ENCODE peak calls at places on chromosomes 13 and 19, in four cellular contexts. A, B, D and C are unnamed samples.

GRCh38 chr19:18062043-18062442 is 24.7 kb downstream of the IL12RB1 start:
- DNase-seq in B (no peak), A (no peak), D (no peak), C (no peak)

GRCh38 chr19:12884202-12884601 is 2.8 kb downstream of the KLF1 start:
- DNase-seq in A (no peak), D (no peak), B (no peak), C (no peak)

GRCh38 chr19:11451942-11452813 is 16.7 kb downstream of the PRKCSH start:
- DNase-seq in D (no peak), A (no peak), B (no peak), C (no peak)

GRCh38 chr13:30805603-30806011 is 70.3 kb downstream of the ALOX5AP start:
- DNase-seq in D (peak), B (no peak), A (no peak), C (peak)

GRCh38 chr19:15684828-15685227 is 11.9 kb downstream of the CYP4F12 start:
- DNase-seq in B (no peak), D (no peak), A (no peak), C (no peak)

GRCh38 chr13:29859971-29860370 is 9.6 kb upstream of the UBL3 start:
- DNase-seq in A (no peak), B (no peak), D (no peak), C (no peak)

GRCh38 chr13:107301724-107302374 is 733.9 kb upstream of the ARGLU1 start:
- DNase-seq in A (no peak), D (no peak), B (no peak), C (no peak)

GRCh38 chr19:50432658-50433057 is at the start of gene MYBPC2:
- DNase-seq in A (no peak), D (no peak), B (no peak), C (no peak)

GRCh38 chr19:57078802-57079201 is 41.0 kb upstream of the USP29 start:
- DNase-seq in A (no peak), D (no peak), B (no peak), C (no peak)

GRCh38 chr19:50162988-50163387 is at the start of gene IZUMO2:
- DNase-seq in A (no peak), D (no peak), B (no peak), C (no peak)

GRCh38 chr13:112204881-112205327 is 138.0 kb downstream of the SOX1 start:
- DNase-seq in D (peak), A (no peak), B (peak), C (no peak)

GRCh38 chr19:6273701-6274601 is 5.8 kb downstream of the MLLT1 start:
- DNase-seq in B (peak), D (no peak), A (no peak), C (no peak)

GRCh38 chr13:26759156-26759906 is 1.3 kb downstream of the GPR12 start:
- DNase-seq in D (no peak), B (no peak), A (no peak), C (no peak)

GRCh38 chr13:37392389-37392788 is 206.2 kb downstream of the POSTN start:
- DNase-seq in B (no peak), A (no peak), D (no peak), C (no peak)

GRCh38 chr19:44640518-44640917 is 3.2 kb upstream of the PVR start:
- DNase-seq in A (no peak), B (no peak), D (no peak), C (no peak)

GRCh38 chr19:45305421-45305820 is 17.3 kb downstream of the CKM start:
- DNase-seq in B (no peak), A (no peak), D (no peak), C (no peak)

GRCh38 chr19:54029930-54030490 is 33.7 kb downstream of the VSTM1 start:
- DNase-seq in D (peak), A (no peak), B (peak), C (peak)

GRCh38 chr13:80141114-80141849 is 199.6 kb downstream of the SPRY2 start:
- DNase-seq in A (no peak), B (peak), D (no peak), C (peak)

GRCh38 chr19:28715157-28715556 is 497.8 kb downstream of the UQCRFS1 start:
- DNase-seq in A (no peak), D (no peak), B (no peak), C (no peak)

GRCh38 chr13:40477623-40478608 is 188.5 kb downstream of the FOXO1 start:
- DNase-seq in A (no peak), B (peak), D (no peak), C (no peak)

GRCh38 chr13:40376867-40377266 is 289.6 kb downstream of the FOXO1 start:
- DNase-seq in D (no peak), A (no peak), B (no peak), C (no peak)

GRCh38 chr13:111045170-111045569 is 69.9 kb upstream of the ARHGEF7 start:
- DNase-seq in B (no peak), A (no peak), D (no peak), C (no peak)

GRCh38 chr13:30133554-30133912 is 173.8 kb downstream of the KATNAL1 start:
- DNase-seq in B (no peak), D (no peak), A (no peak), C (no peak)

GRCh38 chr13:20869540-20869939 is 33.0 kb downstream of the XPO4 start:
- DNase-seq in B (no peak), D (no peak), A (no peak), C (no peak)

GRCh38 chr19:17872251-17873001 is 681 bp downstream of the SLC5A5 start:
- DNase-seq in B (no peak), A (no peak), D (no peak), C (no peak)

GRCh38 chr19:10299545-10300458 is 9.8 kb downstream of the ZGLP1 start:
- DNase-seq in B (no peak), D (no peak), A (no peak), C (no peak)

GRCh38 chr13:41496420-41497234 is 39.3 kb downstream of the RGCC start:
- DNase-seq in B (no peak), D (no peak), A (no peak), C (no peak)

GRCh38 chr19:497861-498590 is 1.7 kb downstream of the MADCAM1 start:
- DNase-seq in A (no peak), D (no peak), B (no peak), C (no peak)

GRCh38 chr13:32041429-32041828 is 9.9 kb downstream of the FRY start:
- DNase-seq in D (no peak), B (no peak), A (peak), C (no peak)

GRCh38 chr13:76293751-76294150 is 592.5 kb downstream of the KCTD12 start:
- DNase-seq in A (no peak), D (no peak), B (no peak), C (no peak)

GRCh38 chr19:47047931-47048399 is 459 bp downstream of the TMEM160 start:
- DNase-seq in B (peak), A (peak), D (peak), C (peak)

GRCh38 chr13:98548230-98548629 is 28.7 kb downstream of the STK24 start:
- DNase-seq in B (no peak), A (no peak), D (no peak), C (no peak)

GRCh38 chr19:12790628-12791344 is 500 bp upstream of the JUNB start:
- DNase-seq in B (no peak), D (no peak), A (no peak), C (no peak)

GRCh38 chr13:68056816-68057710 is 826.9 kb upstream of the PCDH9 start:
- DNase-seq in A (no peak), B (no peak), D (no peak), C (no peak)

GRCh38 chr19:48818234-48818823 is 7.5 kb upstream of the BCAT2 start:
- DNase-seq in B (no peak), A (no peak), D (no peak), C (no peak)

GRCh38 chr19:46369817-46370216 is 22.9 kb downstream of the PPP5C start:
- DNase-seq in A (no peak), B (no peak), D (no peak), C (no peak)

GRCh38 chr19:16886305-16886880 is 2.4 kb upstream of the F2RL3 start:
- DNase-seq in B (peak), A (no peak), D (no peak), C (no peak)

GRCh38 chr19:4399871-4400768 is at the start of gene SH3GL1:
- DNase-seq in A (peak), D (peak), B (peak), C (peak)

GRCh38 chr19:41159861-41160260 is 33.2 kb upstream of the CYP2S1 start:
- DNase-seq in A (no peak), D (no peak), B (no peak), C (no peak)

GRCh38 chr19:41154060-41154459 is 39.0 kb upstream of the CYP2S1 start:
- DNase-seq in A (no peak), B (no peak), D (no peak), C (no peak)

GRCh38 chr19:41161903-41162302 is 31.1 kb upstream of the CYP2S1 start:
- DNase-seq in B (no peak), D (no peak), A (no peak), C (no peak)

DNA sequence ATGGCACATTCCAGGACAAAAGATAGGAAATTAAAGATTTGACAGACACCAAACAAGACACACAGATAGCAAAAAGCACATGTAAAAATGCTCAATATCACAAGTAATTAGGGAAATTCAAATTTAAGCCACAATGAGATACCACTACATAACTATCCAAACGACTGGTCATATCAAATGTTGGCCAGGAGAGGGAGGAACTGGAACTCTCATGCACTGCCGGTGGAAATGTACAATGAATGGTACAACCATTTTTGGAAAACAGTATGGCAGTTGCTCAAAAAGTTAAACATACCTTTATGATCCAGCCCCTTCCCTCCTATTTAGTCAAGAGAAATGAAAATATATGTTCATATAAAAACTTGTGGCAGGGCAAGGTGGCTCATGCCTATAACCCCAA is 36.8 kb upstream of the CYP2S1 start:
- DNase-seq in B (no peak), D (no peak), A (no peak), C (no peak)
- TF ChIP-seq CTCF in B (no peak), D (peak), A (no peak), C (no peak)

DNA sequence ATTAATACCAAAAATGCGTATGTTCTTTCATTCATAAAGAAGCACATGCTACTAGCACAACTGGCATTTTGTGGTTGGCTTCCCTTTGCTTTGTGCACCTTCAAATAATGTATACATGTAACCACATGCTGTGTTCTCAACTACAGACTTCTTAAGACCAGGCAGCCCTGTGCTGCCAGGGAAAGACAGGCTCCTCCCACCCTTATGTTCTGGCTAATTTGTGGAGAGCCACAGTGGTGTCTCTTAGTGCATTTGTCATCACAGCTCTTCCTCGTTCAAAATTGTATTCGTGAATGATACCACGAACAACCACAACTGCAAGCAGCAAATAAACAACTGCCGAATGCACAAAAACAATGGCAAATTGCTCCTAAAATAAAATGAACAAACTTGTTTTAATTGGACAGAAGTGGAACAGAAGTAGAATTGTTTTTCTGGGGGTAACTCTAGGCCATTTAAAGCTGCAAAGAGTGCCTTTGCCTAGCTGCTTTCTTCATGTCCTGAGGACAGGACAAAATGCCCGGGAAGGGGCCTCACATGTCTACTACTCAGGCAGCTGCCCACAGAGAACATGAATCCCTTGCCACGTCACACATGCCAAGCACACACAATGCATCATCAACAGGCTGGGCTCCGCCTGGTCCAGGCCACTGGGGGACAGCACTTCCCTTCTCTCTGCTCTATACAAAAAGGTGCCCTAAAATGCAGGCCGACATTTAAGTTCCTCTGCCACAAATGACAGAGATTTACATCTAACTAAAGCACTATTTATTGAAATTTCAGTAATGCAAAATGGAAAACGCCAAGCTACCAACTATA is 21.7 kb downstream of the IRS2 start:
- DNase-seq in D (no peak), A (no peak), B (no peak), C (no peak)
- TF ChIP-seq CTCF in D (no peak), A (peak), B (no peak), C (no peak)

DNA sequence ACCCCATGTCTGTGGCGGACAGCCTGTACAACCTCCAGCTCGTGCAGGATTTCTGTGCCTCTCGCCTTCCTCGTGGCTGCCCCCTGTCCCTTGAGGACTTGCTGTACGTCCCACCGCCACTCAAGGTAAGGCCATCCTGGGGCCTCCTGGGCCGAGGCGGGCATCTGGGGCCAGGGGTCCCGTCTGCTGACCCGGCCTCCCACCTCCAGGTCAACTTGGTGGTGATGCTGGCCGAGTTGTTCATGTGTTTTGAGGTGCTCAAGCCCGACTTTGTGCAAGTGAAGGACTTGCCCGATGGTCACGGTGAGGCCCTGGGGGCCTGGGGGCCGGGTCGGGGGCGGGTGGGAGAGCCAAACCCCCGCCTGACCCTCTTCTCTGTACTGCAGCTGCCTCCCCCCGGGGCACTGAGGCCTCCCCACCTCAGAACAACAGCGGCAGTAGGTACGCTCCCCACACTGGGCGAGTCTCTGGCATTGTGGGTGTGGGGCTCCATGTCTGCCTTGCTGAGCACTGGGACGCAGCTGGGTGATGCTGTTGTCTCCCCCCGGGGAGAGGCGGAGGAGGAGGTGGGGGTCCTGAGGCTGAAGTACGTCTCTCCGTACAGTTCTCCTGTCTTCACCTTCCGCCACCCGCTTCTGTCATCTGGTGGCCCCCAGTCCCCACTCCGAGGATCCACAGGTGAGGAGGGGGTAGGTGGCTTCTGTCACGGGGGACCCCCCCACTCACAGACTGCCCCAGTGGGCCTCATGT is 15.0 kb downstream of the CAMSAP3 start:
- DNase-seq in D (no peak), B (no peak), A (no peak), C (no peak)
- TF ChIP-seq CTCF in D (no peak), B (no peak), A (no peak), C (no peak)

DNA sequence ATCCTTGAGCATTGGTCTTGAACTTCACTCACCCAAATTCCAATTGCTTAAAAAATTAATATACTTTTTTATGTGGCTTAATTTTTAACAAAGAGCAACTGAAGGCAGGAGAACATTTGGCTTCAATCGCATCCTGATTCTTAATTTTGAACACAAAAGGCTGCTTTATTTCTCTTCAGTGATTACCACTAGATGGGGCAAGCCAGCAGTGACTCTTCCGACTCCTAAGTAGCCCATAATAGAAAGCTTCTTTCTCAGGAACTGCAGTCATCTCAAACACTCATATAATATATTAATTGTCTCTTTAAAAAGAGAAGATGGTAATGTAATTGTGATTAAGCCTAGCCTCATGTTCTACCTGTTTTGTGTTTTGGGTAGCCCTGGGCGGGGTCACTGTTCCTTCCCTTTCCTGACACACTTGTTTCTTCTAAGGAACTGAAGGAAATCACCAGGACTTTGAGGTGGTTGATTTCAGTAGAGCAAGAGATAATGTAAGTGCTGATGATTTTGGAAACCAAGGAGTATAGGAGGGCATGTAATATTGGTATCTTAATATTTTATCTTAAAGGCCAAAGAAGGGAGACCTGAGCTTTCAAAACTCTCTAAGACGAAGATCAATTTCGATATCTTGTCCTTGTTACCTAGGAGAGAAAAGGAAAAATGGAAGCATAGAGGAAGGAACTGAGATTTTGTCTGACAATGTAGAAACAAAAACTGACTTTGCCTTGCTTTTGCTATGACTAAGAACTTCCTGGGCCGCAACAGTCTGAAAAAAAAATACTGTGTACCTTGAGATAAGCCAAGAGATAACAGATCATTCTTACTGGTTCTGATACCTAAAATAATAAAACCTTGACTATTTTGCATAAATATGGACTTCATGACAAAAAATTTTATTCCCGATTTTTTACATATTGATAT is 73.1 kb downstream of the TNFSF13B start:
- DNase-seq in D (no peak), A (no peak), B (no peak), C (no peak)
- TF ChIP-seq CTCF in D (peak), A (peak), B (peak), C (peak)

DNA sequence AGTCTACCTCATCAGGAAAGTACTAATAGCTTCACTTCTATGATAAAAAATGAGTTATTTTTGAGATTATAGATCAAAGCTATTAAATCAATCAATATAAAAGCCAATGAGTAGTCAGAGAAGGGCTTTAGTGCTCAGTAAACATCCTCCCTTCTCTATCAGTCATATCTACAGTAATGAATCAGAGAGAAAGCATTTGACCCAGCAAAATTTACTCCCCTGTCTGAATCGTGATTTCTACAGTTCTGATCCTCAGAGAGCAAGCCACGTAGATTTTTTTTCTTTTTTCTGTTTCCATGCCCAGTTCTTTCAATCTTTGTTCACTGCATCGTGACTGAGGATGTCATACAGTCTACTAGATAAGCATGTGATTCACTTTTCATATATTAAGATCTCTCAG is 16.2 kb upstream of the MBNL2 start:
- DNase-seq in A (no peak), D (no peak), B (no peak), C (no peak)
- TF ChIP-seq CTCF in A (no peak), D (no peak), B (no peak), C (no peak)

DNA sequence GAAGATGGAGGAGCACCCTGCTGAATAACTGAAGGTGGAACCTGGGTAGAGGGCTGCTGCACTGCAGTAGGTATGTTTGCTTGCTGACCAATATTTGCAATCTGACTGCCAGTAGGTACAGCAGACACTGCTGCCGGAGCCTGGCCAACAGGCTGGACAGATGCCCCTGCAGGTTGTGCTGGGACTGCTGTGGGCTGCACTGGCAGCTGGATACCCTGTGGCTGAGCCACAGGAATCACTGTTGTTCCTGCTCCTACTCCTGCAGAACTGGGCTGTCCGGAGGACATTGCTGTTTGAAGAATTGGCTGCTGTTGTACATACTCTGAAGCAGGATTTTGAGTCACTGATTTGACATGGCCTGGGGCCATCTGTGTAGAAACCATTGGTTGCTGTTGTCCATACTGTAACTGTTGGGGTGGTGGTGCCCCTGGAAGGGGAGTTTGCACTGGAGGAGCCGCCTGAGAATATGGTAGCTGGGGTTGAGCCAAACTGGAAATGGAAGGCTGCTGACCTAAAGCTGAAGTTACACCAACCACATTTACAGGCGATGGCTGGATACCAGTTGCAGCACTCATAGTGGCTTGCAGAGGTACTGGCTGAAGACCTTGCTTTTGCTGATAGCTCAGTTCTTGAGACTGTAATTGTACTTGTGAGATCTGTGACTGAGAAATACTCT is 2.2 kb downstream of the TSC22D1 start:
- DNase-seq in D (no peak), B (no peak), A (no peak), C (no peak)
- TF ChIP-seq CTCF in D (peak), B (peak), A (peak), C (peak)

GRCh38 chr19:14031719-14032480 is at the start of gene IL27RA:
- DNase-seq in D (peak), A (peak), B (peak), C (peak)
- TF ChIP-seq CTCF in D (peak), A (peak), B (peak), C (peak)